ENCODE peak calls at places on chromosomes 2 and 18, in nine cellular contexts. H, I, N, E, D, B, G, Z and F are unnamed samples.

GRCh38 chr2:24084386-24085375 is at the start of gene TP53I3:
- DNase-seq in G (peak), I (peak), Z (peak), N (peak), D (peak), B (peak), E (peak), H (peak), F (no peak)

GRCh38 chr2:40666438-40666837 is 214.5 kb upstream of the SLC8A1 start:
- DNase-seq in E (no peak), N (no peak), H (no peak), B (no peak), I (no peak), G (no peak), D (no peak), Z (no peak), F (no peak)

GRCh38 chr2:147789720-147790119 is 55.1 kb upstream of the ACVR2A start:
- DNase-seq in H (no peak), D (no peak), Z (peak), I (no peak), G (no peak), E (peak), B (no peak), N (no peak), F (no peak)

GRCh38 chr2:168454737-168455691 is 1.1 kb upstream of the CERS6 start:
- DNase-seq in E (no peak), B (no peak), H (peak), N (no peak), Z (no peak), G (no peak), D (no peak), I (no peak), F (no peak)

GRCh38 chr18:36672437-36673344 is 156.1 kb downstream of the TPGS2 start:
- DNase-seq in I (no peak), D (peak), Z (peak), H (peak), N (no peak), G (peak), B (peak), E (peak), F (no peak)

GRCh38 chr2:109636290-109636675 is 22.1 kb downstream of the SOWAHC start:
- DNase-seq in B (no peak), H (peak), I (no peak), Z (peak), G (no peak), N (peak), E (peak), D (no peak), F (no peak)

GRCh38 chr2:105361132-105361889 is 24.0 kb downstream of the C2orf49 start:
- DNase-seq in G (no peak), I (no peak), B (no peak), D (no peak), E (no peak), N (no peak), Z (no peak), H (no peak), F (no peak)

GRCh38 chr18:63412949-63413348 is 9.3 kb downstream of the VPS4B start:
- DNase-seq in E (peak), N (no peak), Z (no peak), D (no peak), I (no peak), B (no peak), G (no peak), H (no peak), F (no peak)

GRCh38 chr2:82139979-82140611 is 1835.5 kb upstream of the LRRTM1 start:
- DNase-seq in Z (no peak), H (no peak), N (peak), B (no peak), D (no peak), I (no peak), G (no peak), E (no peak), F (peak)

GRCh38 chr18:43680096-43680495 is 402.8 kb upstream of the SYT4 start:
- DNase-seq in Z (peak), N (no peak), H (no peak), E (peak), I (no peak), D (no peak), B (no peak), G (no peak), F (no peak)

GRCh38 chr2:232488097-232488711 is 570 bp upstream of the ECEL1 start:
- DNase-seq in H (no peak), I (no peak), D (no peak), B (no peak), Z (no peak), N (no peak), G (no peak), E (no peak), F (no peak)

GRCh38 chr2:232486558-232487384 is 863 bp downstream of the ECEL1 start:
- DNase-seq in E (no peak), N (no peak), G (no peak), D (peak), H (no peak), Z (no peak), I (no peak), B (no peak), F (no peak)

GRCh38 chr2:232488721-232489300 is 1.2 kb upstream of the ECEL1 start:
- DNase-seq in Z (no peak), G (no peak), D (peak), E (no peak), H (no peak), N (no peak), I (no peak), B (no peak), F (no peak)

GRCh38 chr2:232485757-232486557 is 1.7 kb downstream of the ECEL1 start:
- DNase-seq in Z (no peak), D (no peak), H (no peak), N (no peak), I (no peak), E (no peak), G (no peak), B (no peak), F (no peak)

GRCh38 chr2:232487385-232488096 is at the start of gene ECEL1:
- DNase-seq in D (peak), H (peak), E (no peak), B (no peak), G (no peak), N (no peak), Z (no peak), I (no peak), F (no peak)
- H3K4me3 ChIP-seq in D (no peak), H (no peak), E (no peak), B (no peak), G (no peak), N (no peak), Z (no peak), I (no peak), F (no peak)

GRCh38 chr18:26812462-26812861 is 53.0 kb downstream of the AQP4 start:
- DNase-seq in D (no peak), N (no peak), B (no peak), G (no peak), E (no peak), Z (no peak), H (no peak), I (no peak), F (no peak)

GRCh38 chr18:26818461-26818860 is 47.0 kb downstream of the AQP4 start:
- DNase-seq in I (no peak), H (no peak), N (no peak), G (no peak), B (no peak), Z (no peak), E (no peak), D (no peak), F (no peak)

DNA sequence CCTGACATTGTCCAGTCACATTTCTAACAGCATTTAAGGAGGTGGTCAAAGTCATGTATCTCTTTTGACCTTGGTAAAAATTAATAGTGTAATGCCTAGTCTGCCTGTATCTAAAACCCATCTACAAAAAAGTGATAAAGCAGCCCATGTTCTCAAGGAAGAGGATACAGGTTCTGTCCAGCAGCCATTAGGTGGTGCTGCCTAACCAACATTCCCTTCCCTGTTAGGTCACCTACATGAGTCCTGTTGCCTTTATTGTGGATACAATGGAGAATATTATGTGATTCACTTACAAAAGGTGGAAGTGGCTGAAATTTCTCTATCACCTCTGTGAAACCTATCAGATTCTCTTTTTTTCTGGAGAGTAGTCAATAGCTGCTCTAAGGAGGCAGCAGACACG is 52.5 kb downstream of the AQP4 start:
- DNase-seq in Z (peak), D (peak), B (peak), G (no peak), I (no peak), N (no peak), E (no peak), H (peak), F (peak)
- TF ChIP-seq CTCF in Z (peak), D (peak), B (peak), G (no peak), I (peak), N (no peak), E (peak), H (peak), F (peak)

DNA sequence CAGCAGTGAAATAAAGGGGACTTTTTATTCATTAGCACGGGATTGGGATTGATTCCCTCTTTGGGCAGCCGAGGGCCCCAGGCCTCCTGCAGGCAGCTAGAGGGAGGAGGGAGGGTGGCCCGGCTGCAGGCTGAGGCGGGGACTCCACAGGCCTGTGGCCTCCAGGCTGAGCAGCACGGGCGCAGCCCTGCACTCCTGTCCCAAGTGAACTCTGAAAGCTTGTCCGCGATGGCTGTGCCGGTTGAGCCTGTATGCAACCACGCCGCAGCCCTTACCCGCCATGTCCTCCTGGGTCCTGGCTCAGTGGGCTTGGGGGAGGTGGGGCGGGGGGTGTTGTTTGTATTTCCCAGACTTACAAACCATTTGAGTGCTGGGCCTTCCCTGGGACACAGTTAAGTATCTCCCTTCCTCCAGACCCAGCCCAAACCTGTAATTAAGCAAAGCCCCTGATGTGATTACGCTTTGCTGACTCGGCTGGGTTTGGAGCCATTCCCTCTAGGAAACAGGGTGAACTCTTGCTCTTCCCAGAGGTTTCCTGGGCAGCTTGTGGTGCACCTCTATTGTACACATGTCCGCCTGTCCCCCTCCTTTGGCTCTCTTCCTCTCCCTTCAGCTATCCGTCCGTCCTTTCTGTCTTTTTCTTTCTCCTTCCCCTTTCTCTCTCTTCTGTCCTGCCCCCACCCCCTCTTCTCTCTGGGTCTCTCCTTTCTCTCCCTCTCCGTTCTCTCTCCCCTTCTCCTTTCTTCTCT is 5.3 kb downstream of the GLI2 start:
- DNase-seq in Z (peak), E (no peak), B (no peak), I (no peak), H (no peak), D (no peak), N (no peak), G (no peak), F (no peak)
- H3K4me3 ChIP-seq in Z (peak), E (peak), B (no peak), I (peak), H (no peak), D (no peak), N (no peak), G (no peak), F (no peak)

GRCh38 chr2:229582151-229582550 is 132.2 kb downstream of the DNER start:
- DNase-seq in G (no peak), E (no peak), I (no peak), D (no peak), H (no peak), Z (no peak), B (no peak), N (no peak), F (no peak)

GRCh38 chr2:229572434-229573338 is 141.7 kb downstream of the DNER start:
- DNase-seq in D (no peak), Z (peak), E (no peak), I (no peak), B (no peak), N (no peak), G (no peak), H (no peak), F (no peak)

GRCh38 chr2:229575569-229576315 is 138.6 kb downstream of the DNER start:
- DNase-seq in H (no peak), D (no peak), N (no peak), G (no peak), E (no peak), B (no peak), I (no peak), Z (no peak), F (no peak)

GRCh38 chr2:229578052-229578846 is 136.1 kb downstream of the DNER start:
- DNase-seq in E (no peak), G (no peak), Z (no peak), N (no peak), D (no peak), I (no peak), B (no peak), H (no peak), F (no peak)
- TF ChIP-seq CTCF in E (no peak), G (no peak), Z (no peak), N (no peak), D (no peak), I (no peak), B (no peak), H (no peak), F (no peak)

DNA sequence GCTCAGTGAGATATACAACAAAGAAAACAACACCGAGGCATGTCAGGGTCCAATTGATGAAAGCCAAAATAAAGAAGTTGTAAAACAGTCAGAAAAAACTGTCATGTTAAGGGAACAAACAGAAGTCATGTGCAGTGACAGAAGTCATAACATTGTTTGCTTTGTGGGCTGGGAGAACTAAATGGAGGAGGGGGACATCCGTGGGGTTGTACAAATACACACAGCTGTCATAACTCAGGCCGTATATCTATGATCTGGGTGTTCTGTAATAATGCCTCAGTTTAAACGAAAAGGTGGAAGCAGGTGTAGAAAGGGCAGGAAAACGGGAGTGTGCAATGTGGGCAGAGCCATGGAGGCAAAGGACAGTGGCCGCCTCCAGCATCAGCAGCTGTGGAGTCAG is 27.3 kb downstream of the TIMM21 start:
- DNase-seq in Z (no peak), E (no peak), H (no peak), D (no peak), B (no peak), G (no peak), N (no peak), I (no peak), F (peak)
- H3K4me3 ChIP-seq in Z (no peak), E (no peak), H (no peak), D (no peak), B (no peak), G (no peak), N (no peak), I (no peak), F (no peak)

DNA sequence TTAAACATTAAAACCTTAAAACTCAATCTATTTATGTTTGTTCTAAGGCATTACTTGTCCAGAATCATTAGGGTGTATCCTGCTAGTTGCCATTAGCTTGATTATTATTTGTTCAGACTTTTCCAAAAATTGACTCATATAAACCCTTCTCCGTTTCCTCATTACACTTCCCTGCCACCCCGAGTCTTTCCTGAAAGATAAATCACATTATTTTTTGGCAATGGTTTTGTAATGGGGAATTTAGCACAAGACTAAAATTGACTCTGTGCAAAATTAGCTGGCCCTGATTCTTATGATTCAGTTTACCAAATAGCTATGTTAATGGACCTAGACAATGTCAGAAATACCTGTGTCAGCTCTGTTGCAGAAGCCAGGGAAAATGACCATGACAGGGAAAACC is 112.2 kb upstream of the NT5C1B start:
- DNase-seq in N (no peak), D (no peak), E (no peak), G (no peak), I (no peak), Z (peak), B (no peak), H (no peak), F (no peak)
- TF ChIP-seq CTCF in N (no peak), D (no peak), E (no peak), G (no peak), I (no peak), Z (no peak), B (no peak), H (no peak), F (no peak)

GRCh38 chr18:74261053-74261452 is 30.7 kb downstream of the CYB5A start:
- DNase-seq in N (no peak), E (peak), D (no peak), I (no peak), H (peak), G (no peak), B (no peak), Z (no peak), F (no peak)
- H3K4me3 ChIP-seq in N (no peak), E (no peak), D (no peak), I (no peak), H (no peak), G (no peak), B (no peak), Z (no peak), F (no peak)

GRCh38 chr2:171787333-171788072 is 100.2 kb downstream of the DYNC1I2 start:
- DNase-seq in E (no peak), Z (no peak), G (no peak), N (no peak), D (no peak), B (no peak), H (no peak), I (no peak), F (no peak)
- TF ChIP-seq CTCF in E (no peak), Z (no peak), G (no peak), N (no peak), D (no peak), B (no peak), H (no peak), I (peak), F (no peak)

GRCh38 chr2:237405006-237405559 is 8.9 kb downstream of the COL6A3 start:
- DNase-seq in D (no peak), H (no peak), E (peak), Z (peak), G (no peak), B (no peak), N (no peak), I (no peak), F (no peak)
- H3K4me3 ChIP-seq in D (no peak), H (no peak), E (peak), Z (peak), G (no peak), B (no peak), N (no peak), I (no peak), F (no peak)

DNA sequence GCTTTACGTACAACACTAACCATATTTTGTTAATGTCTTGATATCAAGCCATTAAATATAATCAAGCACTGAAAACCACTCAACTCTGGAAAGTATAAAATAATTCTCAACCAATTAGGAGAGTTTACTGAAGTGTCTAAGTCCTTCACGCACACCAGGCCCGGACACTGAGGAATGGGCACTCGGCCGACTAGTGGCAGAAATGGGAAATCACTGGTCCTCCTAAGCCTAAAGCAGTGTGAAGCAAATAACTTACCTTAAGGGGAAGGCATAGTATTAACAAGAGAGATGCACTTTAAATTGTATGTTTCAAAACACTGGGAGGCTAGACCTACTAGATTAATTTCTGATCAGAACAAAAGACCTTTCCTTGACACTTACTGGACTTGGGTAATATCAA is 45.7 kb downstream of the FAM210A start:
- DNase-seq in E (no peak), D (no peak), I (no peak), N (no peak), G (no peak), H (no peak), B (no peak), Z (no peak), F (no peak)
- TF ChIP-seq CTCF in E (no peak), D (no peak), I (peak), N (peak), G (no peak), H (peak), B (peak), Z (peak), F (peak)